ENCODE peak calls at places on chromosomes 3 and 15, in four cellular contexts. S is GM23248, Q is H4, V is Calu3. P is an unnamed sample.
A peak's percentile ranks its signal among the peaks of the same experiment; 100 is the strongest.

GRCh38 chr3:22928716-22929115 is 274.4 kb upstream of the UBE2E2 start:
- DNase-seq in V (no peak), S (no peak), Q (no peak), P (no peak)

GRCh38 chr3:186267758-186268157 is 94.3 kb downstream of the DGKG start:
- DNase-seq in Q (no peak), S (no peak), V (no peak), P (no peak)

GRCh38 chr3:111299070-111299672 is 227.6 kb downstream of the NECTIN3 start:
- DNase-seq in S (peak; percentile 73), V (no peak), Q (peak; percentile 35), P (no peak)

GRCh38 chr3:2822611-2823010 is 287.6 kb downstream of the IL5RA start:
- DNase-seq in V (no peak), S (no peak), Q (no peak), P (no peak)

GRCh38 chr3:196163687-196164493 is 47.3 kb downstream of the ZDHHC19 start:
- DNase-seq in V (no peak), Q (no peak), S (no peak), P (no peak)

GRCh38 chr3:173789530-173789929 is 392.0 kb downstream of the NLGN1 start:
- DNase-seq in V (no peak), Q (no peak), S (peak; percentile 56), P (no peak)

GRCh38 chr3:63386568-63386967 is 108.5 kb downstream of the SYNPR start:
- DNase-seq in V (no peak), Q (peak; percentile 15), S (peak; percentile 29), P (no peak)

GRCh38 chr3:117045143-117045542 is 335.6 kb downstream of the TUSC7 start:
- DNase-seq in S (peak; percentile 32), Q (no peak), V (peak; percentile 33), P (peak; percentile 18)

GRCh38 chr3:64342940-64343691 is 117.8 kb upstream of the PRICKLE2 start:
- DNase-seq in Q (peak; percentile 87), S (peak; percentile 83), V (peak; percentile 38), P (no peak)

GRCh38 chr3:126350502-126351085 is 6.6 kb downstream of the KLF15 start:
- DNase-seq in S (no peak), Q (no peak), V (no peak), P (no peak)

GRCh38 chr3:148815316-148815715 is 12.3 kb upstream of the CPB1 start:
- DNase-seq in Q (no peak), S (no peak), V (no peak), P (no peak)

GRCh38 chr15:80068578-80068977 is 9.1 kb downstream of the ZFAND6 start:
- DNase-seq in V (no peak), S (peak; percentile 91), Q (peak; percentile 41), P (no peak)

GRCh38 chr3:160450846-160451245 is 1.3 kb upstream of the TRIM59 start:
- DNase-seq in Q (no peak), S (peak; percentile 89), V (no peak), P (no peak)

GRCh38 chr15:78979456-78980320 is 34.8 kb upstream of the CTSH start:
- DNase-seq in S (peak; percentile 81), Q (peak; percentile 89), V (peak; percentile 85), P (peak; percentile 98)

GRCh38 chr15:69903476-69904295 is 194.0 kb downstream of the TLE3 start:
- DNase-seq in S (peak; percentile 72), Q (no peak), V (no peak), P (no peak)

GRCh38 chr3:31210068-31210650 is 315.7 kb upstream of the GADL1 start:
- DNase-seq in V (no peak), S (no peak), Q (no peak), P (no peak)

GRCh38 chr3:30728143-30728542 is 121.7 kb downstream of the TGFBR2 start:
- DNase-seq in Q (no peak), V (peak; percentile 5), S (no peak), P (no peak)

GRCh38 chr15:82968066-82968465 is 15.5 kb upstream of the HOMER2 start:
- DNase-seq in S (peak; percentile 61), V (no peak), Q (peak; percentile 68), P (no peak)

GRCh38 chr3:126472277-126473006 is 3.2 kb downstream of the ZXDC start:
- DNase-seq in S (peak; percentile 98), Q (peak; percentile 96), V (peak; percentile 89), P (peak; percentile 92)

GRCh38 chr3:69791111-69791510 is 51.8 kb downstream of the MITF start:
- DNase-seq in V (no peak), S (peak; percentile 90), Q (peak; percentile 29), P (no peak)

GRCh38 chr3:107943860-107944543 is 146.8 kb downstream of the CD47 start:
- DNase-seq in V (no peak), Q (no peak), S (peak; percentile 84), P (no peak)

GRCh38 chr15:86701259-86701963 is 621.7 kb downstream of the AGBL1 start:
- DNase-seq in S (no peak), V (no peak), Q (no peak), P (no peak)

GRCh38 chr15:41334293-41335120 is 1.8 kb downstream of the NUSAP1 start:
- DNase-seq in Q (no peak), V (no peak), S (no peak), P (peak; percentile 27)

GRCh38 chr15:101168463-101168824 is 83.4 kb downstream of the CHSY1 start:
- DNase-seq in V (no peak), Q (no peak), S (peak; percentile 34), P (no peak)

GRCh38 chr3:98513136-98513535 is 9.6 kb downstream of the CLDND1 start:
- DNase-seq in Q (peak; percentile 67), V (peak; percentile 10), S (peak; percentile 64), P (no peak)